ENCODE peak calls at places on chromosomes 2 and 18, in four cellular contexts. F is HEK293T, Q is HepG2, N is IMR-90. A is an unnamed sample.

GRCh38 chr2:160207804-160208661 is 8.0 kb upstream of the ITGB6 start:
- DNase-seq in F (no peak), Q (peak; percentile 70), N (peak; percentile 83), A (no peak)

GRCh38 chr2:41647468-41648042 is 400.3 kb upstream of the PKDCC start:
- DNase-seq in F (no peak), Q (no peak), N (no peak), A (no peak)

GRCh38 chr18:70998490-70998889 is 709.6 kb downstream of the SOCS6 start:
- DNase-seq in F (peak; percentile 3), Q (no peak), N (no peak), A (no peak)

GRCh38 chr18:49464718-49465598 is 4.5 kb upstream of the DYM start:
- DNase-seq in F (peak; percentile 16), Q (no peak), N (peak; percentile 28), A (no peak)

GRCh38 chr2:26612034-26612433 is 29.1 kb downstream of the CIB4 start:
- DNase-seq in F (no peak), Q (no peak), N (no peak), A (no peak)

GRCh38 chr18:56574827-56575226 is 63.6 kb downstream of the TXNL1 start:
- DNase-seq in F (no peak), Q (no peak), N (peak; percentile 35), A (no peak)

GRCh38 chr2:231611273-231612198 is 18.9 kb downstream of the TEX44 start:
- DNase-seq in F (no peak), Q (peak; percentile 59), N (peak; percentile 84), A (peak; percentile 72)

GRCh38 chr2:53969285-53970094 is 1.3 kb downstream of the PSME4 start:
- DNase-seq in F (peak; percentile 20), Q (peak; percentile 95), N (peak; percentile 80), A (peak; percentile 12)

GRCh38 chr2:930935-931334 is 19.7 kb upstream of the SNTG2 start:
- DNase-seq in F (no peak), Q (no peak), N (no peak), A (no peak)
- TF ChIP-seq BHLHE40 in F (no peak), Q (no peak), N (no peak), A (no peak)

GRCh38 chr2:164842624-164842966 is 972 bp upstream of the COBLL1 start:
- DNase-seq in F (no peak), Q (no peak), N (no peak), A (no peak)

GRCh38 chr2:164839914-164840457 is 1.6 kb downstream of the COBLL1 start:
- DNase-seq in F (no peak), Q (peak; percentile 31), N (peak; percentile 18), A (no peak)

GRCh38 chr2:164841719-164842623 is at the start of gene COBLL1:
- DNase-seq in F (peak; percentile 69), Q (peak; percentile 84), N (peak; percentile 41), A (peak; percentile 39)

GRCh38 chr2:164840930-164841718 is 499 bp downstream of the COBLL1 start:
- DNase-seq in F (peak; percentile 71), Q (peak; percentile 82), N (peak; percentile 32), A (peak; percentile 47)

DNA sequence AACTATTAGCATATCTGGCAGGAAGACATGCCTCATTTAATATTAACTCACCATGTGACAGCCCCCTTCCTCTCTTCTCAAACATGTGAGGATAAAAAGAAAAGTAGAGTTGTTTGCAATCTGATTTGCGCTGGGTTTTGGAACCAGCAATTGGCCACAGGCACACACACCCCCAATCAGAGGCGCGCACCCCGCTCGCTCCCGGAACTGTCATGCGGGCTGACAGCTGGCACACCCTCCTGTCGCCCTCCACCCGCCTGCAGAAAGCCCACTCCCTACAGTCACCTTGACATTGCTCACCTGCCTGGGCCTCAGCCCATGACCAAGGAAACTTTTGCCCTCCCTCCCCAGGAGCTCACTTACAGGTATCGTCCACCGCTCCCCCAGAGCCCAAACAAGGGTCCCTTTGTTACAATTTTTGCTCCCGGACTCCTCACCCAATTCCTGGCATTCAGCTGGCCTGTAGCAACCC is 1.1 kb downstream of the COBLL1 start:
- DNase-seq in F (peak; percentile 13), Q (peak; percentile 91), N (no peak), A (no peak)
- TF ChIP-seq BHLHE40 in F (no peak), Q (peak; percentile 34), N (no peak), A (no peak)

DNA sequence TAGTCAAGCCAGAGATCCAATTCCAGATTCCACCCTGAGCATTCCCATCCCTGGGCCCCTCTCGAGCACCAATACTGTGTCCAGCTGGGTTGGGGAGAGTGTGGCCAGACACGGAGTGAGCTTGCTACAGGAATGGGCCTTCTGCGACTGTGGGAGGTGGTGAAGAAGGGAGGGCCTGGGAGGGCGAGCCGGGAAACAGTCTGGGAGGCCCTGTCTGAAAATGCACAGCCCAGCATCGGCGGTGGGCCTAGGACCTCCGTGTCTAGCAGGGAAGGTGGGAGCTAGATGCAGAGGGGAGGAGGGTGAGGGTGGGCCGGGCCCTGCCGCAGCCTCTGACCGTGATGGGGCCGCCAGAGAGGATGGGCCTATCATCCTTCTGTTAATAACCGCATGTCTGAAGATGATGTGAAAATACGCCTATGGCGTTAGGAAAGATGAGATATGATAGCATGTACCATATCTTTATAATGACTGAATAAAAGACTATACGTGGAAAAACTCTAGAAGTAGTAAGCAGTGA is 1.9 kb upstream of the OTOS start:
- DNase-seq in F (no peak), Q (no peak), N (no peak), A (no peak)
- TF ChIP-seq BHLHE40 in F (no peak), Q (no peak), N (no peak), A (no peak)

GRCh38 chr2:147327636-147328035 is 517.2 kb upstream of the ACVR2A start:
- DNase-seq in F (no peak), Q (no peak), N (no peak), A (no peak)
- TF ChIP-seq BHLHE40 in F (no peak), Q (no peak), N (no peak), A (no peak)

DNA sequence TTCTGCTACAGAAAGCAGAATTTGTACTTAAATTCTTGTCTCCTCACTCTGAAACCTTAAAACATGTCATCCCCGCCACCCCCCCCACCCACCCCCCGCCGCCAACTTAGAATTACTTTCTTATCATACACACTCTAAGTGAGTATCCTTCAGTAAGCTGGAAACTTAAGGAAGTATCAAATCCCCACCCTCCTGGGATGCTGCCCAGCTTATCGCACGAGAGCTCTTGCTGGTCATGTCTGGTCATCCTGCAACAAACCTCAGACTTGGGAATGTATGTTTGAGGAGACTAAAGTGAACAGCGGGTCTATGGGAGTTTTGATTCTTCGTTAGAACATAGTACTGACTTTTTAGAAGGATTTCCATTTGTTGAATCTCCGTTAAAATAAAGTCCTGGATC is 203.3 kb downstream of the PTGR3 start:
- DNase-seq in F (no peak), Q (no peak), N (peak; percentile 80), A (no peak)
- TF ChIP-seq BHLHE40 in F (no peak), Q (no peak), N (peak; percentile 3), A (no peak)

GRCh38 chr2:199738723-199739412 is 112.1 kb downstream of the FTCDNL1 start:
- DNase-seq in F (no peak), Q (peak; percentile 82), N (peak; percentile 70), A (no peak)
- TF ChIP-seq BHLHE40 in F (no peak), Q (no peak), N (no peak), A (no peak)

A was measured in K562.